ENCODE peak calls at places on chromosome 1, in ten cellular contexts. Y is colonic mucosa; G is effector CD4-positive, alpha-beta T cell; Q is WERI-Rb-1; M is adrenal gland; H is GM12891; Z is activated naive CD8-positive, alpha-beta T cell treated with anti-CD3 and anti-CD28 coated beads, Interleukin-2, amount 50 U/mL, for 16 hours; S is NCI-H748 treated with DMSO at 0.1 percent for 48 hours; O is A549; I is HTR-8/SVneo. B is an unnamed sample.

GRCh38 chr1:234989479-234990327 is 138.9 kb downstream of the TOMM20 start:
- DNase-seq in Y (no peak), G (no peak), Q (no peak), M (no peak), H (no peak), Z (no peak), S (no peak), O (no peak), I (no peak), B (no peak)

GRCh38 chr1:42730988-42731387 is 9.0 kb downstream of the CLDN19 start:
- DNase-seq in Y (peak; percentile 65), G (no peak), Q (peak; percentile 55), M (no peak), H (no peak), Z (no peak), S (peak; percentile 87), O (no peak), I (no peak), B (no peak)

GRCh38 chr1:45765999-45766792 is 15.7 kb upstream of the IPP start:
- DNase-seq in Y (no peak), G (no peak), Q (peak; percentile 27), M (no peak), H (no peak), Z (no peak), S (no peak), O (no peak), I (no peak), B (no peak)

GRCh38 chr1:208137144-208137682 is 107.0 kb downstream of the PLXNA2 start:
- DNase-seq in Y (no peak), G (no peak), Q (no peak), M (no peak), H (no peak), Z (no peak), S (no peak), O (no peak), I (no peak), B (no peak)

GRCh38 chr1:206572835-206573771 is 39.2 kb downstream of the EIF2D start:
- DNase-seq in Y (no peak), G (no peak), Q (no peak), M (no peak), H (no peak), Z (no peak), S (no peak), O (no peak), I (no peak), B (no peak)

GRCh38 chr1:212215910-212216309 is 69.3 kb upstream of the PPP2R5A start:
- DNase-seq in Y (no peak), G (no peak), Q (peak; percentile 41), M (no peak), H (no peak), Z (no peak), S (no peak), O (no peak), I (no peak), B (no peak)

GRCh38 chr1:210850556-210850955 is 283.4 kb downstream of the KCNH1 start:
- DNase-seq in Y (no peak), G (no peak), Q (no peak), M (no peak), H (no peak), Z (no peak), S (no peak), O (no peak), I (no peak), B (no peak)

GRCh38 chr1:204709021-204709420 is 23.5 kb upstream of the LRRN2 start:
- DNase-seq in Y (no peak), G (no peak), Q (no peak), M (no peak), H (no peak), Z (no peak), S (no peak), O (no peak), I (no peak), B (no peak)

GRCh38 chr1:175317309-175317708 is 124.7 kb upstream of the KIAA0040 start:
- DNase-seq in Y (no peak), G (peak; percentile 7), Q (no peak), M (peak; percentile 26), H (no peak), Z (no peak), S (no peak), O (no peak), I (no peak), B (no peak)